ENCODE peak calls at places on chromosome X, in six cellular contexts. One of them, this sample, is unnamed.

GRCh38 chrX:130109429-130110378 is 593 bp downstream of the ELF4 start:
- DNase-seq in sigmoid colon: peak
- DNase-seq in H9: no peak
- DNase-seq in GM23338: peak
- DNase-seq in HCT116: no peak
- DNase-seq in cardiac muscle cell: no peak
- DNase-seq in this sample: no peak

GRCh38 chrX:49192722-49193328 is 6.7 kb upstream of the PRICKLE3 start:
- DNase-seq in sigmoid colon: no peak
- DNase-seq in H9: peak
- DNase-seq in HCT116: no peak
- DNase-seq in GM23338: peak
- DNase-seq in cardiac muscle cell: peak
- DNase-seq in this sample: no peak

GRCh38 chrX:31036895-31037294 is 34.9 kb downstream of the FTHL17 start:
- DNase-seq in H9: peak
- DNase-seq in cardiac muscle cell: peak
- DNase-seq in HCT116: peak
- DNase-seq in sigmoid colon: no peak
- DNase-seq in GM23338: peak
- DNase-seq in this sample: peak

GRCh38 chrX:44012484-44013096 is 39.4 kb upstream of the NDP start:
- DNase-seq in H9: no peak
- DNase-seq in sigmoid colon: peak
- DNase-seq in GM23338: no peak
- DNase-seq in HCT116: peak
- DNase-seq in cardiac muscle cell: peak
- DNase-seq in this sample: no peak

GRCh38 chrX:132488092-132488749 is 617 bp downstream of the MBNL3 start:
- DNase-seq in GM23338: no peak
- DNase-seq in cardiac muscle cell: peak
- DNase-seq in HCT116: no peak
- DNase-seq in H9: no peak
- DNase-seq in sigmoid colon: no peak
- DNase-seq in this sample: no peak

GRCh38 chrX:23118890-23119527 is 119.2 kb downstream of the DDX53 start:
- DNase-seq in sigmoid colon: no peak
- DNase-seq in HCT116: no peak
- DNase-seq in H9: peak
- DNase-seq in GM23338: peak
- DNase-seq in cardiac muscle cell: no peak
- DNase-seq in this sample: no peak

GRCh38 chrX:107673933-107674479 is 45.7 kb downstream of the PRPS1 start:
- DNase-seq in sigmoid colon: peak
- DNase-seq in H9: peak
- DNase-seq in cardiac muscle cell: peak
- DNase-seq in HCT116: no peak
- DNase-seq in GM23338: peak
- DNase-seq in this sample: no peak

GRCh38 chrX:131762802-131763234 is 218.9 kb downstream of the OR13H1 start:
- DNase-seq in sigmoid colon: peak
- DNase-seq in HCT116: no peak
- DNase-seq in cardiac muscle cell: no peak
- DNase-seq in GM23338: peak
- DNase-seq in H9: no peak
- DNase-seq in this sample: no peak

GRCh38 chrX:42098897-42099296 is 175.5 kb upstream of the CASK start:
- DNase-seq in cardiac muscle cell: peak
- DNase-seq in GM23338: no peak
- DNase-seq in HCT116: no peak
- DNase-seq in sigmoid colon: no peak
- DNase-seq in H9: peak
- DNase-seq in this sample: no peak

GRCh38 chrX:6685489-6685888 is 150.6 kb upstream of the VCX3A start:
- DNase-seq in GM23338: no peak
- DNase-seq in H9: no peak
- DNase-seq in HCT116: no peak
- DNase-seq in cardiac muscle cell: no peak
- DNase-seq in sigmoid colon: no peak
- DNase-seq in this sample: no peak

GRCh38 chrX:107628662-107629532 is 587 bp downstream of the PRPS1 start:
- DNase-seq in H9: peak
- DNase-seq in cardiac muscle cell: peak
- DNase-seq in sigmoid colon: no peak
- DNase-seq in HCT116: no peak
- DNase-seq in GM23338: peak
- DNase-seq in this sample: no peak

GRCh38 chrX:2967998-2968909 is 38.1 kb upstream of the ARSH start:
- DNase-seq in HCT116: no peak
- DNase-seq in GM23338: peak
- DNase-seq in H9: peak
- DNase-seq in cardiac muscle cell: peak
- DNase-seq in sigmoid colon: no peak
- DNase-seq in this sample: no peak

DNA sequence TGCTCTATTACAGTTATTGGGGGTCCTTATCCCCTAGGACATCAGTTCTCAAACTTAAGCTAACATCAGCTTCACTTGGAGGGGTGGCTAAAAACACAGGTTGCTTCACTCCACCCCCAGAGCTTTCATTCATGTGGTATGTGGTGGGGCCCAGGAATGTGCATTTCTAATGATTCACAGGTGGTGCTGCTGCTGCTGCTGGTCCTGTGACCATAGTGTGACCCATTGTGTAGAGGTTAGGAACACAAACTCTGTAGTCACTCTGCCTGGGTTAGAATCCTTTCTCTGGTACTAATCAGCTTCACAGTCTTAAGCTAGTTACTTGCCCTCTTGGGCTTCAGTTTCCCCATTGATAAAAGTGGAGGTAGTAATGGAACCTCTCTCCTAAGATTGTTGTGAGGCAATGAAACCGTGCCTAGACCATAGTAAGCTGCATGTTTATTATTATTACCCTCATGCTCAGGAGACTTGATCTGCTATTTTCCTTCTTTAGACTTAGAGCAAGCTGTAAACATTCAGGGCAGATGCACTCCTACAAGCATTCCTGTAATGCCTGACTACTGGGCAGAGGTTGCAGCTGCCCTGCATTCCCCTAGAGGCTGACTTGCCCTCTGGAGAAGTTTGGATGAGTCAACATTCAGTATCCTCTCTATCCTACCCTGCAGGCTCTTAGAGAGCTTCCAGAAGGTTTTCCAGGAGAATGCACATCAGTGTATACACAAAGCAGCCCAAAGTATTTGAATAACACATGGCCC is 94.1 kb upstream of the ACSL4 start:
- DNase-seq in HCT116: no peak
- DNase-seq in cardiac muscle cell: peak
- DNase-seq in GM23338: peak
- DNase-seq in sigmoid colon: no peak
- DNase-seq in H9: no peak
- DNase-seq in this sample: peak
- TF ChIP-seq CTCF in HCT116: no peak
- TF ChIP-seq CTCF in cardiac muscle cell: peak
- TF ChIP-seq CTCF in GM23338: no peak
- TF ChIP-seq CTCF in sigmoid colon: no peak
- TF ChIP-seq CTCF in H9: no peak
- TF ChIP-seq CTCF in this sample: peak

GRCh38 chrX:104854188-104854587 is 288.2 kb downstream of the IL1RAPL2 start:
- DNase-seq in GM23338: no peak
- DNase-seq in H9: no peak
- DNase-seq in cardiac muscle cell: no peak
- DNase-seq in HCT116: no peak
- DNase-seq in sigmoid colon: no peak
- DNase-seq in this sample: no peak

GRCh38 chrX:104854790-104855340 is 288.9 kb downstream of the IL1RAPL2 start:
- DNase-seq in HCT116: no peak
- DNase-seq in cardiac muscle cell: no peak
- DNase-seq in sigmoid colon: no peak
- DNase-seq in GM23338: no peak
- DNase-seq in H9: no peak
- DNase-seq in this sample: no peak

DNA sequence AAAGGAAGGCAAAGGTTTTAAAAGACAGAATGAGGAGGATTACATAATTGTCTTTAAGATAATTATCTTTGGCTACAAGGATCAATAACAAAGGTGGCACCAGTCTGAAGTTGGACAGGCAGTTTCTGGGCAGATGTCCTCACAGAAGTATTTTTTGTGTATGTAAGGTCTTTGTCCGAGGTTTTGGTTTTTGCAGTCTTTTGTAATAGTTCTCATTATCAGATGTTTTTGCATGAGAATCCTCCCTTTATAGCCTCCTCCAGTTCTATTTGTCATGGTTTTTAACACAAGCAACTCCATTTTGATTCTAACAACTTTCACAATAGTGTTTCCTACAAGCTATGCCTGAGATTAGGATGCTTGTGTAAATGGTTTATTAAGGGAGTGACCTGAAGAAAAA is 286.2 kb downstream of the IL1RAPL2 start:
- DNase-seq in H9: no peak
- DNase-seq in sigmoid colon: no peak
- DNase-seq in HCT116: no peak
- DNase-seq in GM23338: no peak
- DNase-seq in cardiac muscle cell: no peak
- DNase-seq in this sample: no peak
- H3K27ac ChIP-seq in H9: no peak
- H3K27ac ChIP-seq in sigmoid colon: no peak
- H3K27ac ChIP-seq in HCT116: no peak
- H3K27ac ChIP-seq in GM23338: peak
- H3K27ac ChIP-seq in cardiac muscle cell: no peak
- H3K27ac ChIP-seq in this sample: no peak

GRCh38 chrX:29229802-29230201 is 642.6 kb downstream of the IL1RAPL1 start:
- DNase-seq in HCT116: no peak
- DNase-seq in H9: no peak
- DNase-seq in cardiac muscle cell: no peak
- DNase-seq in GM23338: no peak
- DNase-seq in sigmoid colon: no peak
- DNase-seq in this sample: no peak

GRCh38 chrX:29233592-29234179 is 646.4 kb downstream of the IL1RAPL1 start:
- DNase-seq in H9: no peak
- DNase-seq in sigmoid colon: no peak
- DNase-seq in cardiac muscle cell: no peak
- DNase-seq in HCT116: no peak
- DNase-seq in GM23338: no peak
- DNase-seq in this sample: no peak

GRCh38 chrX:29231800-29232199 is 644.6 kb downstream of the IL1RAPL1 start:
- DNase-seq in GM23338: peak
- DNase-seq in cardiac muscle cell: peak
- DNase-seq in sigmoid colon: no peak
- DNase-seq in HCT116: no peak
- DNase-seq in H9: no peak
- DNase-seq in this sample: no peak
- TF ChIP-seq CTCF in GM23338: no peak
- TF ChIP-seq CTCF in cardiac muscle cell: peak
- TF ChIP-seq CTCF in sigmoid colon: no peak
- TF ChIP-seq CTCF in HCT116: peak
- TF ChIP-seq CTCF in H9: peak
- TF ChIP-seq CTCF in this sample: peak

GRCh38 chrX:81286075-81286474 is 84.2 kb downstream of the SH3BGRL start:
- DNase-seq in H9: no peak
- DNase-seq in HCT116: no peak
- DNase-seq in GM23338: no peak
- DNase-seq in cardiac muscle cell: no peak
- DNase-seq in sigmoid colon: no peak
- DNase-seq in this sample: no peak

DNA sequence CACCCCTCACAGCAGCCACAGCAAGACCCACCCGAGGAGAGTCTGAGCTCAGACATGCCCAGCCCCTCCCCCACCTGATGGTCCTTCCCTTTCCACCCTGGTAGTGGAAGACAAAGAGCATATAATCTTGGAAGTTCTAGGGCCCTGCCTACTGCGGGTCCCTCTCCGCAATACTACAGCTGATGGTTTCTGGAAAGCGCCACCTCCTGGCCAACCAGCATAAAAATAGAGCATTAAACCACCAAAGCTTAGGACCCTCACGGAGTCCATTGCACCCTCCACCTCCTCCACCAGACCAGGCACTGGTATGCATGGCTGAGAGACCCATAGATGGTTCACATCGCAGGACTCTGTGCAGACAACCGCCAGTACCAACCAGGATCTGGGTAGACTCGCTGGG is 78.2 kb downstream of the SH3BGRL start:
- DNase-seq in GM23338: peak
- DNase-seq in sigmoid colon: no peak
- DNase-seq in cardiac muscle cell: no peak
- DNase-seq in H9: peak
- DNase-seq in HCT116: no peak
- DNase-seq in this sample: no peak
- H3K27ac ChIP-seq in GM23338: no peak
- H3K27ac ChIP-seq in sigmoid colon: no peak
- H3K27ac ChIP-seq in cardiac muscle cell: no peak
- H3K27ac ChIP-seq in H9: no peak
- H3K27ac ChIP-seq in HCT116: no peak
- H3K27ac ChIP-seq in this sample: no peak

GRCh38 chrX:138711399-138712347 is at the start of gene FGF13:
- DNase-seq in GM23338: peak
- DNase-seq in HCT116: no peak
- DNase-seq in sigmoid colon: peak
- DNase-seq in H9: peak
- DNase-seq in cardiac muscle cell: no peak
- DNase-seq in this sample: no peak

GRCh38 chrX:138710866-138711331 is 618 bp downstream of the FGF13 start:
- DNase-seq in sigmoid colon: peak
- DNase-seq in H9: peak
- DNase-seq in HCT116: no peak
- DNase-seq in cardiac muscle cell: no peak
- DNase-seq in GM23338: peak
- DNase-seq in this sample: no peak

GRCh38 chrX:138708268-138708667 is 3.2 kb downstream of the FGF13 start:
- DNase-seq in HCT116: no peak
- DNase-seq in sigmoid colon: no peak
- DNase-seq in GM23338: no peak
- DNase-seq in cardiac muscle cell: no peak
- DNase-seq in H9: no peak
- DNase-seq in this sample: no peak

GRCh38 chrX:138710311-138710791 is 1.2 kb downstream of the FGF13 start:
- DNase-seq in GM23338: no peak
- DNase-seq in H9: peak
- DNase-seq in sigmoid colon: no peak
- DNase-seq in HCT116: no peak
- DNase-seq in cardiac muscle cell: no peak
- DNase-seq in this sample: no peak

GRCh38 chrX:138709886-138710285 is 1.6 kb downstream of the FGF13 start:
- DNase-seq in HCT116: no peak
- DNase-seq in cardiac muscle cell: no peak
- DNase-seq in GM23338: peak
- DNase-seq in sigmoid colon: no peak
- DNase-seq in H9: no peak
- DNase-seq in this sample: no peak
- TF ChIP-seq CTCF in HCT116: no peak
- TF ChIP-seq CTCF in cardiac muscle cell: no peak
- TF ChIP-seq CTCF in GM23338: no peak
- TF ChIP-seq CTCF in sigmoid colon: no peak
- TF ChIP-seq CTCF in H9: no peak
- TF ChIP-seq CTCF in this sample: no peak

DNA sequence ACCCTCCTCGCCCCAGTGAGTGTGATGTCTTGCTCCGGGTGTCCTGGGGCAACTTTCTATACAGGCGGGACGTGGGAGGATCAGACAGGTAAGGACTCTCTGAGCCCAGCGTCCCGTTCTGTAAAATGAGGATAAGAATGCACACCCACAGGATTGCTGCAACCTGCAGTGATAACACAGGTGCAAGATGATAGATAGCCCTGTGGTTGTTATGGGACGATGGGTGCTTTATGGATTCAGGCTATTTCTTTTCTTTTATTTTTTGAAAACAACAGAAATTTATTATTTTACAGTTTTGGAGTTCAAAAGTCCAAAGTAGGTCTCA is 28.6 kb downstream of the BEX3 start:
- DNase-seq in cardiac muscle cell: no peak
- DNase-seq in GM23338: no peak
- DNase-seq in HCT116: no peak
- DNase-seq in H9: no peak
- DNase-seq in sigmoid colon: no peak
- DNase-seq in this sample: no peak
- H3K27ac ChIP-seq in cardiac muscle cell: no peak
- H3K27ac ChIP-seq in GM23338: no peak
- H3K27ac ChIP-seq in HCT116: no peak
- H3K27ac ChIP-seq in H9: no peak
- H3K27ac ChIP-seq in sigmoid colon: no peak
- H3K27ac ChIP-seq in this sample: peak